ENCODE peak calls at places on chromosomes 12 and 14, in six cellular contexts. U is SK-N-SH, D is heart right ventricle, J is NCI-H1417, R is IMR-90, G is amygdala. O is an unnamed sample.

GRCh38 chr14:79596531-79596930 is 614.8 kb downstream of the DIO2 start:
- DNase-seq in U (no peak), D (no peak), J (no peak), R (peak), G (no peak), O (no peak)

GRCh38 chr12:109461846-109462766 is 15.0 kb downstream of the KCTD10 start:
- DNase-seq in U (peak), D (peak), J (no peak), R (peak), G (no peak), O (no peak)

GRCh38 chr12:25975179-25975578 is 16.7 kb downstream of the RASSF8 start:
- DNase-seq in U (no peak), D (no peak), J (no peak), R (no peak), G (no peak), O (no peak)

GRCh38 chr12:67940780-67941243 is 48.4 kb upstream of the IFNG-AS1 start:
- DNase-seq in U (no peak), D (no peak), J (no peak), R (peak), G (no peak), O (no peak)

GRCh38 chr12:97758102-97758501 is 295.5 kb downstream of the RMST start:
- DNase-seq in U (no peak), D (no peak), J (no peak), R (no peak), G (no peak), O (no peak)

GRCh38 chr12:27178723-27179398 is 65.2 kb upstream of the STK38L start:
- DNase-seq in U (no peak), D (no peak), J (no peak), R (peak), G (no peak), O (no peak)

GRCh38 chr14:88868558-88869159 is 44.2 kb downstream of the TTC8 start:
- DNase-seq in U (peak), D (no peak), J (peak), R (peak), G (no peak), O (peak)

GRCh38 chr12:131693149-131693548 is 17.7 kb upstream of the SFSWAP start:
- DNase-seq in U (no peak), D (no peak), J (no peak), R (no peak), G (no peak), O (no peak)

GRCh38 chr12:93537769-93538168 is 34.7 kb upstream of the SOCS2 start:
- DNase-seq in U (no peak), D (no peak), J (no peak), R (no peak), G (no peak), O (no peak)

GRCh38 chr12:8773456-8773855 is 49.0 kb upstream of the A2ML1 start:
- DNase-seq in U (no peak), D (peak), J (peak), R (no peak), G (no peak), O (no peak)

GRCh38 chr14:95070748-95071435 is 86.4 kb downstream of the DICER1 start:
- DNase-seq in U (peak), D (no peak), J (no peak), R (no peak), G (no peak), O (no peak)

GRCh38 chr12:106566771-106567170 is 16.0 kb upstream of the RFX4 start:
- DNase-seq in U (no peak), D (no peak), J (no peak), R (no peak), G (no peak), O (no peak)

GRCh38 chr14:60247994-60248696 is 876 bp upstream of the PPM1A start:
- DNase-seq in U (peak), D (peak), J (peak), R (peak), G (peak), O (peak)

GRCh38 chr14:94138256-94138655 is 8.9 kb upstream of the IFI27L2 start:
- DNase-seq in U (no peak), D (no peak), J (peak), R (no peak), G (no peak), O (no peak)

GRCh38 chr12:753401-754237 is 1.2 kb downstream of the WNK1 start:
- DNase-seq in U (peak), D (peak), J (peak), R (no peak), G (peak), O (no peak)

GRCh38 chr14:96121660-96122395 is 82.7 kb downstream of the C14orf132 start:
- DNase-seq in U (no peak), D (no peak), J (no peak), R (peak), G (no peak), O (no peak)

GRCh38 chr12:104709692-104710435 is 248.2 kb downstream of the SLC41A2 start:
- DNase-seq in U (no peak), D (no peak), J (no peak), R (no peak), G (no peak), O (no peak)

GRCh38 chr14:26200675-26201074 is 397.2 kb downstream of the NOVA1 start:
- DNase-seq in U (no peak), D (no peak), J (no peak), R (peak), G (no peak), O (no peak)

GRCh38 chr12:113874999-113875561 is 91.0 kb downstream of the RBM19 start:
- DNase-seq in U (no peak), D (no peak), J (no peak), R (peak), G (no peak), O (no peak)

GRCh38 chr12:7128681-7129593 is at the start of gene RBP5:
- DNase-seq in U (no peak), D (no peak), J (no peak), R (no peak), G (no peak), O (no peak)

GRCh38 chr14:61266436-61267220 is 14.5 kb downstream of the TMEM30B start:
- DNase-seq in U (no peak), D (no peak), J (no peak), R (no peak), G (no peak), O (no peak)

GRCh38 chr12:46413368-46413767 is 40.8 kb upstream of the SLC38A2 start:
- DNase-seq in U (no peak), D (no peak), J (no peak), R (no peak), G (no peak), O (no peak)

GRCh38 chr14:55301722-55302121 is 30.5 kb downstream of the FBXO34 start:
- DNase-seq in U (peak), D (no peak), J (no peak), R (peak), G (no peak), O (no peak)

GRCh38 chr14:70289138-70289537 is 70.3 kb downstream of the COX16 start:
- DNase-seq in U (no peak), D (no peak), J (no peak), R (no peak), G (no peak), O (no peak)

GRCh38 chr14:68625366-68626090 is 167.3 kb downstream of the ZFP36L1 start:
- DNase-seq in U (no peak), D (no peak), J (no peak), R (no peak), G (no peak), O (no peak)

GRCh38 chr12:41436076-41436475 is 248.0 kb downstream of the PDZRN4 start:
- DNase-seq in U (no peak), D (no peak), J (no peak), R (no peak), G (no peak), O (peak)

GRCh38 chr14:71296184-71296583 is 388.9 kb downstream of the PCNX1 start:
- DNase-seq in U (no peak), D (no peak), J (no peak), R (no peak), G (no peak), O (no peak)

GRCh38 chr12:103645202-103645601 is 58.1 kb downstream of the STAB2 start:
- DNase-seq in U (no peak), D (no peak), J (no peak), R (peak), G (no peak), O (no peak)

GRCh38 chr12:76871082-76871481 is 7.7 kb downstream of the CSRP2 start:
- DNase-seq in U (no peak), D (no peak), J (no peak), R (no peak), G (no peak), O (no peak)

GRCh38 chr14:51472881-51473280 is 178.8 kb upstream of the FRMD6 start:
- DNase-seq in U (peak), D (no peak), J (no peak), R (no peak), G (no peak), O (no peak)

GRCh38 chr14:23361320-23361719 is 3.7 kb downstream of the EFS start:
- DNase-seq in U (no peak), D (no peak), J (no peak), R (peak), G (no peak), O (no peak)

GRCh38 chr12:108643941-108644742 is 10.4 kb upstream of the SELPLG start:
- DNase-seq in U (no peak), D (no peak), J (no peak), R (no peak), G (no peak), O (no peak)

GRCh38 chr12:67222302-67222701 is 46.9 kb upstream of the CAND1 start:
- DNase-seq in U (no peak), D (no peak), J (no peak), R (peak), G (no peak), O (peak)

GRCh38 chr14:102317564-102318248 is 1.8 kb upstream of the ZNF839 start:
- DNase-seq in U (no peak), D (peak), J (peak), R (no peak), G (no peak), O (peak)

GRCh38 chr14:77039285-77040058 is 11.0 kb upstream of the IRF2BPL start:
- DNase-seq in U (no peak), D (no peak), J (peak), R (peak), G (no peak), O (no peak)

GRCh38 chr12:92362109-92362508 is 216.5 kb upstream of the BTG1 start:
- DNase-seq in U (no peak), D (no peak), J (no peak), R (no peak), G (no peak), O (no peak)

GRCh38 chr12:59181378-59181777 is 261.1 kb upstream of the LRIG3 start:
- DNase-seq in U (no peak), D (no peak), J (no peak), R (no peak), G (no peak), O (no peak)

O was measured in NCI-H1436.